ENCODE peak calls at places on chromosomes 5 and 9, in four cellular contexts. B is GM23338, P is WTC11, K is H1. Z is an unnamed sample.

GRCh38 chr5:10573487-10574145 is 9.7 kb downstream of the ANKRD33B start:
- DNase-seq in B (no peak), P (no peak), K (no peak), Z (no peak)

GRCh38 chr5:148684528-148684927 is 30.2 kb upstream of the HTR4 start:
- DNase-seq in B (no peak), P (no peak), K (no peak), Z (no peak)

GRCh38 chr5:59095480-59095879 is 512.6 kb downstream of the RAB3C start:
- DNase-seq in B (no peak), P (no peak), K (no peak), Z (no peak)

GRCh38 chr5:152113401-152113800 is 188.8 kb upstream of the GLRA1 start:
- DNase-seq in B (no peak), P (no peak), K (no peak), Z (no peak)

GRCh38 chr9:111993319-111993718 is 96.7 kb downstream of the UGCG start:
- DNase-seq in B (no peak), P (no peak), K (no peak), Z (no peak)

GRCh38 chr9:117718701-117719100 is 14.5 kb downstream of the TLR4 start:
- DNase-seq in B (no peak), P (no peak), K (no peak), Z (no peak)

GRCh38 chr9:132697230-132697629 is 27.0 kb downstream of the GTF3C4 start:
- DNase-seq in B (no peak), P (no peak), K (no peak), Z (no peak)

GRCh38 chr5:154773314-154773713 is 18.1 kb downstream of the LARP1 start:
- DNase-seq in B (no peak), P (no peak), K (no peak), Z (no peak)

GRCh38 chr5:135236951-135237791 is 161.9 kb downstream of the MACROH2A1 start:
- DNase-seq in B (no peak), P (no peak), K (no peak), Z (no peak)
- TF ChIP-seq CREB1 in B (no peak), P (no peak), K (no peak), Z (no peak)

DNA sequence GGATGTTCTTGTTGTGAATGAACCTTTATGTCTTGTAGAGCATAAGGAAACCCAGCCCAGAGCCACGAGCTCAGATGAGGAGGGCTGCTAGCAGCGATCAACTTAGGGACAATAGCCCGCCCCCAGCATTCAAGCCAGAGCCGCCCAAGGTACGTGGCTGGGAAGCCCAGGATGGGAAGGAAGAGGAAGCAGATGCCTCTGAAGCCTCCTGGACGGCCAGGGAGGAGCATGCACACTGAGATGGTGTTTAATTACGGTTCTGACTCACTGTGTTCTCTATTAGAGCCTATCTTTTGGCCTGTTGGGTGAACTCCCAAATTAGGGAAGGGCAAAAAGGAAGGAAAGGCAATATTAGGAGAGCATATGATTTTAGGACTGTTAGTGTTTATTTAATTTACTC is 75.3 kb downstream of the TJP2 start:
- DNase-seq in B (no peak), P (no peak), K (no peak), Z (no peak)
- TF ChIP-seq CREB1 in B (no peak), P (no peak), K (no peak), Z (no peak)

DNA sequence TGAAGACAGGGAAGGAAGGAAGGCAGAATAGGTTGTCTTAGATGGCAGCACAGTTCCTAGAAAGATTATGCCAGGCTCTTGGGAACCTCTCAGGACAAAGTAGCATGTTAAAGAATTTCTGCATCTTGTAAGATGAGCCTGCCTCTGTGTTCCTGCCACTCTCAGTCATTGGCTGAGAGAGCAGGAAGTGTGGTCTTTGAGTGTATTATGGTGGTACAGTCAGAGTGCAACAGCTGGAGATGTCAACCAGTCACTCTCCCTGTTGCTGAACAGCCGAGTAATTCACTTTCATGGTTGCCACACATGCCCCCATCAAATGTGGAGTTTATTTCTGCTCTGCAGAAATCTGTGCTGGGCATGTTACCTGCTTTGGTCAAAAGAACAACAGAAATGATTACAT is 659.6 kb upstream of the RIOK2 start:
- DNase-seq in B (no peak), P (no peak), K (no peak), Z (no peak)
- TF ChIP-seq CREB1 in B (no peak), P (no peak), K (no peak), Z (no peak)

GRCh38 chr5:170844651-170845050 is 17.2 kb upstream of the RANBP17 start:
- DNase-seq in B (no peak), P (no peak), K (no peak), Z (no peak)
- TF ChIP-seq CREB1 in B (no peak), P (no peak), K (no peak), Z (no peak)

Z was measured in GM12878.